ENCODE peak calls at places on chromosomes 12 and 14, in ten cellular contexts. M is activated effector memory CD4-positive, alpha-beta T cell treated with anti-CD3 and anti-CD28 coated beads, Interleukin-2, amount 50 U/mL, for 16 hours; U is GM12865; W is Kasumi-1; Q is pulmonary artery endothelial cell; I is GOT3; T is Peyer's patch; K is activated CD4-positive, CD25-positive, alpha-beta regulatory T cell; G is anterior cingulate cortex; F is stimulated activated CD8-positive, alpha-beta memory T cell treated with anti-CD3 and anti-CD28 coated beads, Interleukin-15, amount 100 ng/mL, for 1 hour. E is an unnamed sample.

GRCh38 chr12:124007810-124008570 is 35.0 kb downstream of the ZNF664 start:
- DNase-seq in Q (no peak), M (no peak), I (no peak), K (no peak), T (no peak), W (peak), F (no peak), U (peak), G (no peak), E (no peak)

GRCh38 chr12:120710805-120711296 is 593 bp downstream of the UNC119B start:
- DNase-seq in W (peak), T (peak), F (no peak), I (no peak), K (no peak), G (no peak), Q (no peak), U (peak), M (peak), E (no peak)

GRCh38 chr12:62458626-62459025 is 8.0 kb upstream of the MON2 start:
- DNase-seq in T (no peak), U (no peak), M (no peak), K (no peak), F (no peak), I (no peak), G (no peak), W (no peak), Q (no peak), E (no peak)

GRCh38 chr14:56195727-56196126 is 77.5 kb downstream of the PELI2 start:
- DNase-seq in M (no peak), U (peak), W (no peak), Q (no peak), T (peak), F (no peak), K (no peak), I (no peak), G (no peak), E (no peak)

GRCh38 chr14:41280745-41281144 is 325.9 kb upstream of the LRFN5 start:
- DNase-seq in W (peak), Q (no peak), G (no peak), K (no peak), U (no peak), M (no peak), F (no peak), T (no peak), I (no peak), E (no peak)

GRCh38 chr14:30808576-30808975 is 65.8 kb upstream of the COCH start:
- DNase-seq in G (no peak), K (no peak), I (no peak), U (no peak), T (no peak), F (no peak), W (no peak), Q (no peak), M (no peak), E (no peak)

GRCh38 chr12:52254965-52255751 is 19.3 kb upstream of the KRT86 start:
- DNase-seq in F (no peak), U (no peak), K (no peak), G (no peak), W (no peak), I (no peak), M (no peak), Q (no peak), T (no peak), E (no peak)

GRCh38 chr12:88733003-88733402 is 152.7 kb upstream of the KITLG start:
- DNase-seq in F (no peak), W (no peak), U (no peak), I (no peak), G (no peak), Q (no peak), T (no peak), M (no peak), K (no peak), E (no peak)

GRCh38 chr12:68536885-68537284 is 73.8 kb upstream of the RAP1B start:
- DNase-seq in G (no peak), U (no peak), T (no peak), I (no peak), F (no peak), W (no peak), Q (no peak), K (no peak), M (no peak), E (no peak)

GRCh38 chr14:51002406-51002984 is 58.2 kb upstream of the PYGL start:
- DNase-seq in Q (no peak), K (no peak), W (no peak), M (no peak), G (no peak), U (no peak), T (no peak), I (no peak), F (no peak), E (no peak)

GRCh38 chr14:77314539-77314938 is 6.1 kb downstream of the POMT2 start:
- DNase-seq in I (no peak), T (no peak), G (no peak), K (no peak), Q (no peak), M (no peak), W (no peak), U (no peak), F (no peak), E (no peak)

GRCh38 chr12:68557011-68557715 is 53.5 kb upstream of the RAP1B start:
- DNase-seq in T (no peak), W (no peak), Q (no peak), M (no peak), F (no peak), I (no peak), G (no peak), K (no peak), U (no peak), E (no peak)

GRCh38 chr12:97335093-97335492 is 127.5 kb upstream of the RMST start:
- DNase-seq in U (no peak), W (no peak), F (no peak), M (no peak), K (no peak), I (no peak), T (no peak), Q (no peak), G (no peak), E (no peak)

GRCh38 chr12:96354326-96354725 is 45.9 kb downstream of the CDK17 start:
- DNase-seq in K (no peak), G (no peak), F (no peak), M (no peak), Q (no peak), W (no peak), U (no peak), I (no peak), T (no peak), E (no peak)

GRCh38 chr12:54592316-54592715 is 3.9 kb upstream of the PPP1R1A start:
- DNase-seq in K (no peak), W (no peak), M (no peak), G (no peak), Q (no peak), I (no peak), F (no peak), U (no peak), T (no peak), E (no peak)

GRCh38 chr12:107684990-107685359 is 624 bp upstream of the PWP1 start:
- DNase-seq in K (no peak), T (no peak), M (no peak), F (no peak), Q (no peak), G (no peak), U (peak), W (no peak), I (no peak), E (no peak)

GRCh38 chr12:105433804-105434203 is 103.3 kb downstream of the C12orf75 start:
- DNase-seq in W (no peak), Q (peak), U (no peak), K (no peak), T (no peak), I (no peak), G (no peak), M (no peak), F (no peak), E (no peak)

GRCh38 chr12:2083561-2083960 is 30.8 kb downstream of the CACNA1C start:
- DNase-seq in G (no peak), F (no peak), Q (no peak), K (no peak), M (no peak), W (no peak), I (no peak), U (no peak), T (no peak), E (no peak)

GRCh38 chr12:121539908-121540307 is 40.9 kb downstream of the KDM2B start:
- DNase-seq in G (no peak), F (no peak), M (no peak), I (no peak), Q (no peak), T (no peak), W (no peak), U (no peak), K (no peak), E (no peak)

GRCh38 chr12:91896725-91897515 is 248.7 kb downstream of the BTG1 start:
- DNase-seq in W (no peak), M (no peak), G (no peak), F (no peak), Q (no peak), U (no peak), I (no peak), K (no peak), T (no peak), E (no peak)

GRCh38 chr12:130157998-130158774 is 4.1 kb upstream of the FZD10 start:
- DNase-seq in T (no peak), K (no peak), F (no peak), M (no peak), G (no peak), I (no peak), Q (no peak), W (no peak), U (no peak), E (no peak)